ENCODE peak calls at places on chromosomes 11 and 22, in nine cellular contexts. X is iPS DF 6.9, W is testis, B is A549, H is brain microvascular endothelial cell, L is left ventricle myocardium inferior, V is SJSA1, E is neuronal stem cell, A is left lung. R is an unnamed sample.

GRCh38 chr11:67615455-67616430 is 9.0 kb downstream of the NDUFV1 start:
- DNase-seq in X (no peak), W (no peak), B (peak), H (no peak), L (no peak), V (peak), E (no peak), A (no peak), R (no peak)

GRCh38 chr11:34439521-34440258 is 956 bp downstream of the CAT start:
- DNase-seq in X (no peak), W (no peak), B (no peak), H (no peak), L (no peak), V (no peak), E (peak), A (no peak), R (no peak)

GRCh38 chr11:55342901-55343300 is at the start of gene OR4A16:
- DNase-seq in X (no peak), W (no peak), B (no peak), H (no peak), L (no peak), V (no peak), E (no peak), A (no peak), R (no peak)

GRCh38 chr11:65382804-65383368 is 440 bp upstream of the SLC25A45 start:
- DNase-seq in X (no peak), W (no peak), B (no peak), H (no peak), L (no peak), V (no peak), E (no peak), A (no peak), R (no peak)

GRCh38 chr11:63986932-63987513 is 785 bp downstream of the OTUB1 start:
- DNase-seq in X (no peak), W (no peak), B (no peak), H (no peak), L (no peak), V (no peak), E (no peak), A (no peak), R (no peak)

GRCh38 chr11:96187779-96188624 is 155.0 kb downstream of the MAML2 start:
- DNase-seq in X (no peak), W (no peak), B (peak), H (peak), L (peak), V (peak), E (no peak), A (no peak), R (peak)

GRCh38 chr11:78188809-78189724 is at the start of gene USP35:
- DNase-seq in X (no peak), W (no peak), B (no peak), H (no peak), L (no peak), V (peak), E (no peak), A (no peak), R (peak)

GRCh38 chr11:64164392-64165312 is 1.3 kb downstream of the MACROD1 start:
- DNase-seq in X (no peak), W (no peak), B (no peak), H (no peak), L (peak), V (no peak), E (no peak), A (peak), R (no peak)

GRCh38 chr11:43664295-43664694 is 16.2 kb upstream of the HSD17B12 start:
- DNase-seq in X (no peak), W (no peak), B (no peak), H (no peak), L (no peak), V (no peak), E (no peak), A (no peak), R (no peak)

GRCh38 chr22:29343313-29343805 is 27.9 kb upstream of the RASL10A start:
- DNase-seq in X (no peak), W (no peak), B (no peak), H (no peak), L (peak), V (no peak), E (no peak), A (peak), R (peak)

GRCh38 chr22:32803020-32803758 is 1.7 kb downstream of the TIMP3 start:
- DNase-seq in X (no peak), W (no peak), B (no peak), H (no peak), L (peak), V (peak), E (no peak), A (no peak), R (no peak)

GRCh38 chr22:39349506-39349966 is 255 bp upstream of the SYNGR1 start:
- DNase-seq in X (no peak), W (peak), B (no peak), H (no peak), L (peak), V (peak), E (peak), A (no peak), R (peak)

GRCh38 chr11:29019960-29020683 is 911.9 kb downstream of the METTL15 start:
- DNase-seq in X (peak), W (no peak), B (peak), H (peak), L (no peak), V (peak), E (no peak), A (no peak), R (no peak)

DNA sequence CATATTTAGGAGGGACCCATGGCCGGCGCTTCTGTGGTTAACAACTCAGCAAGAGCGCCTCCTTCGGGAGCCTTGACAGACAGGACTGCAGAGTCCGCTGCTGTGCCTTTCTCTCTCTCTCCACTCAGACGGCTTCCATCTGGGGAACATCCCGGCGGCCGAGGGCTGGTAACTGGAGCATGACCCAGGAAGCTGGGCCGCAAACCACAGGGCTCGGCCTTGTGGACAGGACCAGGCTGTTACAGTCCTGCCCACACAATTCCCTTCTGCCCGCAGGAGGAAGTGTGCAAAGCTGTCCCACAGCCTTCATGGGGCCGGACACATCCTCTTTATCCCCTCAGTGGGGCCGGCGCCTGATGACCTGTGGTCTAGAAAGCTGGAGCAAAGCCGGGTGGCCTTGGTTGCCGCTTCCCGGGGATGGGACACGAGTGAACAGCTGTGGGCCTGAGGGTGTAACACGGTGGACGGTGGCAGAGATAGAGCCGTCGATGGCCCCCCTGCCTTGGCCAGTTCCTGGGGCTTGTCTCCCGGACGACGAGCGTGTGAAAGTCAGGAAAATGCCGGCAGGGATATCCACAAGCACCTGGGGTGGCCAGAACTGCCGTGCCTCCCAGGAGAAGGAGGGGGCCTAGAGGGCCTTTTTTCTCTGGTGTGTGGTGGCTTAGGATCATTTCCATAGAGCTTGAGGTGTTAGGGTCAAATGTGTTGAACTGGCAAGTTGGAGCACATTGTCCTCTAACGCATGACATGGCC is 50.1 kb downstream of the FBLN1 start:
- DNase-seq in X (no peak), W (peak), B (no peak), H (peak), L (peak), V (peak), E (no peak), A (peak), R (peak)
- H3K27ac ChIP-seq in X (no peak), W (peak), B (peak), H (peak), L (peak), V (peak), E (peak), A (peak), R (peak)

GRCh38 chr11:66510990-66511339 is 530 bp downstream of the BBS1 start:
- DNase-seq in X (no peak), W (no peak), B (no peak), H (no peak), L (no peak), V (no peak), E (no peak), A (no peak), R (no peak)

GRCh38 chr11:66505276-66505816 is 5.1 kb upstream of the BBS1 start:
- DNase-seq in X (no peak), W (no peak), B (no peak), H (no peak), L (no peak), V (no peak), E (no peak), A (no peak), R (no peak)

GRCh38 chr11:66510271-66510989 is at the start of gene BBS1:
- DNase-seq in X (peak), W (peak), B (peak), H (peak), L (peak), V (peak), E (peak), A (peak), R (peak)

GRCh38 chr11:66509131-66509561 is 1.3 kb upstream of the BBS1 start:
- DNase-seq in X (no peak), W (no peak), B (no peak), H (no peak), L (no peak), V (no peak), E (no peak), A (no peak), R (no peak)
- H3K4me3 ChIP-seq in X (no peak), W (no peak), B (no peak), H (no peak), L (no peak), V (no peak), E (no peak), A (no peak), R (no peak)

DNA sequence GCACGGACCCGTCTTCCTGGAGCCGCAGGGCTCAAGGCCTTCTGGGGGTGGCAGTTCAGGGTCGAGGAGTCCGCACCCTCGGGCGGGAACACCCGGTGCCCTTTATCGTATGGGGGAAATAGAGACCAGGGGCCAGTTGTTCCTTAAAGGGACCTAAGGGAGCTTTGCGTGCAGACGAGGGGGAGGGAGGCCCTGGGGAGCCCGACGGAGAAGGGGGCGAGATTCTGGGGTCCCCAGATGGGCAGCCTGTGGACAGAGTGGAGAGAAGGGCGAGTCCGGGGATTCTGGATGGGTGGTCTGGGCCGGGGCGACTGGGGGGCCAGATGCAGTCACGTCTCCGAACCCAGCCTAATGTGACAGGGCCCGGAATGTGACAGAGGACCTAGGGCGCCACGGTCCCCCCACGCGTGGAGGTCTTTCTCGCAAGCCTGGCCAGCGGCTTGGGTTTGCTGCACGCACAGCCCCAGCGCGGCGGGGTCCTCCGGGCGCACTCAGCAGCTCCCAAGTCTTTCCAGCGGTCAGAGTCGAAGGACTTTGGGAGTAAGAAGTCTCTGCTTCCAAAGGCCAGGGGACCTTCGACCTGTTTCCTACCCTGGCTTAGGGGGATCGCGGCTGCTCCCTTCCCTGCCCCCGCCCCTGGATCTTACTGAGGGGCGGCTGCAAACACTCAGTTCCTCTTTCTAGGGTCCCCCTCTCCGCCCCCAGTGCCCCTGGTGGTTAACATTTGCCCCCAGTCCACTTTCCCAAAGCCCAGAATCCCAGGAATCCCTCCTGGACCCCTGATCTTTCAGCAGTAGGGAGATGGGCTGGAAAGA is 542 bp downstream of the TUBA8 start:
- DNase-seq in X (no peak), W (no peak), B (no peak), H (no peak), L (no peak), V (no peak), E (no peak), A (no peak), R (no peak)
- H3K27ac ChIP-seq in X (no peak), W (no peak), B (no peak), H (no peak), L (peak), V (no peak), E (no peak), A (no peak), R (no peak)

DNA sequence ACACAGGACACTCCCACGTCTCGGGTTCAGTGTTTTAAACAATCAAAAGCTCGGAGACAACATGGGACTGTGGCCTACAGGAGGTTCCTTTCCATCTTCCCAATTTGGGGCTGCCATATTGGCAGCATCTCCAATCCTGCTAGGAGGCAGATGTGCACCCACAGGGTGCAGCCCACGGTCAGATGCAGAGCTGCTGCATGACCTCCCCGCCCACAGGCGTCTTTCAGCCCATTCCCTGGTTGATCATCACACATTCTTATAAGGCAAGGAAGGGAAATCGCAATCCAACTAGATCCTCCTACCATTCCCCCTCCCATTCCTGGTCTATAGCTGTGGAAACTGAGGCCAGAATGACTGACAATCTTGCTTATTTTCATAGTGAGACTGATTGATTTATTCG is 121.4 kb downstream of the MICAL3 start:
- DNase-seq in X (no peak), W (no peak), B (no peak), H (no peak), L (no peak), V (no peak), E (no peak), A (no peak), R (no peak)
- H3K4me3 ChIP-seq in X (no peak), W (no peak), B (no peak), H (no peak), L (no peak), V (no peak), E (no peak), A (no peak), R (no peak)

R was measured in adrenal gland.